ENCODE peak calls at places on chromosomes 12 and 14, in four cellular contexts. X is WTC11, D is HepG2, Q is K562. I is an unnamed sample.

GRCh38 chr12:109131522-109132050 is 15.2 kb downstream of the ACACB start:
- DNase-seq in X (no peak), D (no peak), Q (no peak), I (no peak)

GRCh38 chr12:4134434-4134762 is 139.2 kb upstream of the CCND2 start:
- DNase-seq in X (peak; percentile 61), D (no peak), Q (no peak), I (no peak)

GRCh38 chr14:104030958-104031357 is 54.5 kb upstream of the ASPG start:
- DNase-seq in X (no peak), D (no peak), Q (no peak), I (no peak)

GRCh38 chr14:95496690-95497241 is 19.7 kb downstream of the SYNE3 start:
- DNase-seq in X (no peak), D (no peak), Q (no peak), I (no peak)

GRCh38 chr14:94679941-94680340 is 67.8 kb downstream of the SERPINA3 start:
- DNase-seq in X (no peak), D (no peak), Q (peak; percentile 11), I (no peak)

GRCh38 chr14:68244272-68244975 is 424.8 kb downstream of the RAD51B start:
- DNase-seq in X (no peak), D (no peak), Q (no peak), I (no peak)

GRCh38 chr14:94050231-94050880 is 24.2 kb downstream of the OTUB2 start:
- DNase-seq in X (no peak), D (no peak), Q (no peak), I (no peak)

GRCh38 chr14:46048127-46048526 is 603.5 kb downstream of the RPL10L start:
- DNase-seq in X (peak; percentile 59), D (peak; percentile 4), Q (no peak), I (peak; percentile 45)

GRCh38 chr12:47856094-47856493 is 36.4 kb upstream of the HDAC7 start:
- DNase-seq in X (no peak), D (no peak), Q (no peak), I (no peak)

GRCh38 chr14:106556665-106557289 is 1030.4 kb downstream of the TMEM121 start:
- DNase-seq in X (peak; percentile 14), D (peak; percentile 27), Q (peak; percentile 39), I (peak; percentile 34)

GRCh38 chr14:94481468-94482131 is 5.6 kb upstream of the SERPINA9 start:
- DNase-seq in X (no peak), D (peak; percentile 74), Q (no peak), I (no peak)

GRCh38 chr12:83052890-83053541 is 366.3 kb downstream of the TMTC2 start:
- DNase-seq in X (no peak), D (no peak), Q (peak; percentile 19), I (no peak)

GRCh38 chr14:23053426-23053825 is 3.9 kb downstream of the CDH24 start:
- DNase-seq in X (no peak), D (no peak), Q (no peak), I (no peak)

GRCh38 chr12:127903146-127903545 is 363.8 kb upstream of the TMEM132C start:
- DNase-seq in X (no peak), D (no peak), Q (no peak), I (no peak)
- TF ChIP-seq ELF4 in X (no peak), D (no peak), Q (no peak), I (no peak)

DNA sequence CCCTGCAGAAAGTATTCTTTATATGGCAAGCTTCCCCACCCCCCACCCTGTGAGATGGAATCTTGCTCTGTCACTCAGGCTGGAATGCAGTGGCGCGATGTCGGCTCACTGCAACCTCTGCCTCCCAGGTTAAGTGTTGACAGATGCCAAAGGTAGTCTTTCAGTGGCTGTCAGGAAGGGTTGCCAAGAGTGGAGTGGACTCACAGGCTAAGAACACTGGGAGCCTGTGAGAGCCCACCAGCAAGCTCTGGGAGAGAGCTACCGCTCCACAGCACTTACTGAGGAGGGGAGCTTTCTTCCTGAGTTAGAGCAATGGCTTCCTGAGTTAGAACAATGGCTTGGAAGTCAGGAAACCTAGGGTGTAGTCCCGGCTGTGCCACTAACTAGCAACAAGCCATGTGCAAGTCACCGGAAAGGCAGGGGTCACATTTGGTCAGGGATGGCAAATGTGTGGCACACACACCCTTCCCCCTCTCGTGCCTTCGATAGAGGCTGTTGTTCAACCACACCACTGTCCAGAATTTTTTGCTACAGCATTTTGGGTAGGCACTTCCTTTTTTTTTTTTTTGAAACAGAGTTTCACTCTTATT is 2.6 kb downstream of the RNASE1 start:
- DNase-seq in X (no peak), D (peak; percentile 30), Q (peak; percentile 35), I (no peak)
- TF ChIP-seq ELF4 in X (no peak), D (no peak), Q (no peak), I (no peak)

DNA sequence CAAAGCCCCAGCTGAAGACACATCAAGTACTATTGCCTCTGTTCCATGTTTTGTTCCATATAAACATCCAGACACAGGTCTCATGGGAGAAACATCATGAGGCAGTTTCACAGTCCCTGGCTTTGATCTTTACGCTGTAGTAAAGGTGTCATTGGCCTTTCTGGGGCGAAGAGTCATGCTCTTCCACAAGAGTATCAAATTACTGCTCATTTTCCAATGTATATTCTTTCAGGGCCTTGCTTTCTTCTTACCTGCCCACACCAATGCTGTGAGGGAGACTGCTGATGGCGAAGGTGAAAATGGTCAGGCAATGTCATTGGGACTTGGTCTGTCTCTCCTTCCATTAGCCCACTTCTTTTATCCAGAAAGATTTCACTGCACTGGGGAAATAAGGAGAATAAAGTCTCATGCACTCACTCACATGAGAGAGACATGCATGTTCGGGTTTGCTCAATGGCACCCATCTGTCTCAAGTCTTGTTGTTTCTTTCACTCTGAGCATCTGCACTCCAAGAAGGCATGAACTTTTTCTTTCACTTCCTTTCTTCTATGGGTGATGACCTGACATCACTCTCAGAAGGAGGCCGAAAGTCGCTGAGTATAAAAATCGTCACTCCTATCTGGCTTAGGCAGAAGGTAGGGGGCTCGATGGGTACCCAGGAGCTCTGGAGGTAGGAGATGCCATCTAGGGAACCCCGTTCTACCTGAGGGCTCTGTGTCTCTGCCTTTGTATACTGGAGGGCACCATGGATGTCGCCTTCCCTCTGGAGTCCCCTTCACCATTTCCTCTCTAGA is 1.3 kb upstream of the JDP2 start:
- DNase-seq in X (no peak), D (peak; percentile 40), Q (no peak), I (no peak)
- TF ChIP-seq ELF4 in X (no peak), D (no peak), Q (no peak), I (no peak)

GRCh38 chr12:40632933-40633332 is 59.3 kb upstream of the CNTN1 start:
- DNase-seq in X (no peak), D (no peak), Q (no peak), I (no peak)
- TF ChIP-seq ELF4 in X (no peak), D (no peak), Q (no peak), I (no peak)

GRCh38 chr12:7017870-7018349 is 366 bp downstream of the LPCAT3 start:
- DNase-seq in X (no peak), D (no peak), Q (peak; percentile 70), I (peak; percentile 64)
- TF ChIP-seq ELF4 in X (no peak), D (no peak), Q (no peak), I (no peak)

DNA sequence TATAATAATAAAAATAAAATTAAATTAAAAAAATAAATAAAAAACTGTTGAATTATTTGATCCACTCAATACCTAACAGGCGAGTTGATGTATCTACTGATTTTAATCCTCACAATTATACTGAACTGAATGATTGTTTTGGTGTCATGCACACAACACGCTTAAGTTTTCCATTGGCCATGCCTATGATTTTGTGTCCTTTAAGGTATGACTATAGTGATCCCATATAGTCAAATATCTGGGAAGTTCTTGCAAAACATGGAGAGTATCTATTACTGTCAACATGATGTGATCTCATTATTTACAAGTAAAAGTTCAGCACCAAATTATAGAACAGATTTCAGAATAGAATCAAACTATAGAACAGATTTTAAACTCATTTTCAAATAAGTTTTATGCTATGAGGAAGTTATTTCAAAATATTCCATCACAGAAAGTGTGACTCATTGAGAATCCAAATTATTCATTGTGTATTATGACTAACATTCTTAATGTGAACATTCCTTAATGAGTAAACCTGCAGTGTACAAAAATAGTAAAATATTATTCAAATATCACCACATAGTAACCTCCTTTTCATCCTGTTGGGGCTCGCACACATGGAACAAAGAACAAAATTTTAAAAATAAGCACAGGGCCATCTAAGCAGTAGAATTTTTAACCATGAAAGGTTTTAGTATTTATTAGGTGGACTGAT is 190.4 kb downstream of the SLC25A21 start:
- DNase-seq in X (no peak), D (no peak), Q (no peak), I (no peak)
- TF ChIP-seq ELF4 in X (no peak), D (no peak), Q (no peak), I (no peak)

I was measured in HEK293T.